ENCODE peak calls at places on chromosomes 12 and 14, in nine cellular contexts. One of them, this sample, is unnamed.
A peak's percentile ranks its signal among the peaks of the same experiment; 100 is the strongest.

GRCh38 chr12:113259499-113259953 is 38.3 kb downstream of the TPCN1 start:
- DNase-seq in PC-3: no peak
- DNase-seq in sigmoid colon: peak; percentile 95
- DNase-seq in AG04450: no peak
- DNase-seq in breast epithelium: peak; percentile 75
- DNase-seq in K562: no peak
- DNase-seq in pancreas: peak; percentile 81
- DNase-seq in MM.1S: no peak
- DNase-seq in CD8-positive, alpha-beta T cell: no peak
- DNase-seq in this sample: peak; percentile 39

GRCh38 chr12:65948320-65949008 is 124.2 kb downstream of the HMGA2 start:
- DNase-seq in PC-3: peak; percentile 98
- DNase-seq in sigmoid colon: peak; percentile 75
- DNase-seq in AG04450: peak; percentile 84
- DNase-seq in breast epithelium: peak; percentile 76
- DNase-seq in K562: no peak
- DNase-seq in pancreas: peak; percentile 63
- DNase-seq in MM.1S: no peak
- DNase-seq in CD8-positive, alpha-beta T cell: no peak
- DNase-seq in this sample: peak; percentile 37

GRCh38 chr14:90444077-90444696 is 47.4 kb downstream of the CALM1 start:
- DNase-seq in PC-3: peak; percentile 97
- DNase-seq in sigmoid colon: no peak
- DNase-seq in AG04450: no peak
- DNase-seq in breast epithelium: peak; percentile 48
- DNase-seq in K562: no peak
- DNase-seq in pancreas: no peak
- DNase-seq in MM.1S: no peak
- DNase-seq in CD8-positive, alpha-beta T cell: no peak
- DNase-seq in this sample: no peak

GRCh38 chr14:102579696-102580551 is 12.5 kb upstream of the RCOR1 start:
- DNase-seq in PC-3: peak; percentile 81
- DNase-seq in sigmoid colon: no peak
- DNase-seq in AG04450: no peak
- DNase-seq in breast epithelium: peak; percentile 33
- DNase-seq in K562: no peak
- DNase-seq in pancreas: no peak
- DNase-seq in MM.1S: no peak
- DNase-seq in CD8-positive, alpha-beta T cell: no peak
- DNase-seq in this sample: no peak

GRCh38 chr14:61342486-61342885 is 21.1 kb downstream of the PRKCH start:
- DNase-seq in PC-3: no peak
- DNase-seq in sigmoid colon: no peak
- DNase-seq in AG04450: no peak
- DNase-seq in breast epithelium: peak; percentile 32
- DNase-seq in K562: no peak
- DNase-seq in pancreas: no peak
- DNase-seq in MM.1S: no peak
- DNase-seq in CD8-positive, alpha-beta T cell: peak; percentile 90
- DNase-seq in this sample: no peak

GRCh38 chr12:52319097-52319496 is 2.1 kb downstream of the KRT83 start:
- DNase-seq in PC-3: peak; percentile 42
- DNase-seq in sigmoid colon: no peak
- DNase-seq in AG04450: no peak
- DNase-seq in breast epithelium: no peak
- DNase-seq in K562: no peak
- DNase-seq in pancreas: no peak
- DNase-seq in MM.1S: peak; percentile 39
- DNase-seq in CD8-positive, alpha-beta T cell: no peak
- DNase-seq in this sample: no peak

GRCh38 chr12:67515679-67516363 is 132.7 kb upstream of the DYRK2 start:
- DNase-seq in PC-3: peak; percentile 58
- DNase-seq in sigmoid colon: no peak
- DNase-seq in AG04450: no peak
- DNase-seq in breast epithelium: no peak
- DNase-seq in K562: no peak
- DNase-seq in pancreas: no peak
- DNase-seq in MM.1S: peak; percentile 96
- DNase-seq in CD8-positive, alpha-beta T cell: peak; percentile 50
- DNase-seq in this sample: no peak

GRCh38 chr12:64756371-64756770 is 2.8 kb downstream of the GNS start:
- DNase-seq in PC-3: no peak
- DNase-seq in sigmoid colon: no peak
- DNase-seq in AG04450: no peak
- DNase-seq in breast epithelium: no peak
- DNase-seq in K562: no peak
- DNase-seq in pancreas: no peak
- DNase-seq in MM.1S: peak; percentile 55
- DNase-seq in CD8-positive, alpha-beta T cell: no peak
- DNase-seq in this sample: no peak

GRCh38 chr12:6635856-6636521 is at the start of gene LPAR5:
- DNase-seq in PC-3: peak; percentile 67
- DNase-seq in sigmoid colon: no peak
- DNase-seq in AG04450: no peak
- DNase-seq in breast epithelium: no peak
- DNase-seq in K562: peak; percentile 86
- DNase-seq in pancreas: no peak
- DNase-seq in MM.1S: no peak
- DNase-seq in CD8-positive, alpha-beta T cell: peak; percentile 48
- DNase-seq in this sample: no peak

GRCh38 chr12:6640497-6640896 is 4.7 kb upstream of the LPAR5 start:
- DNase-seq in PC-3: no peak
- DNase-seq in sigmoid colon: no peak
- DNase-seq in AG04450: no peak
- DNase-seq in breast epithelium: no peak
- DNase-seq in K562: no peak
- DNase-seq in pancreas: no peak
- DNase-seq in MM.1S: no peak
- DNase-seq in CD8-positive, alpha-beta T cell: no peak
- DNase-seq in this sample: no peak

GRCh38 chr12:6638305-6638704 is 2.5 kb upstream of the LPAR5 start:
- DNase-seq in PC-3: no peak
- DNase-seq in sigmoid colon: no peak
- DNase-seq in AG04450: no peak
- DNase-seq in breast epithelium: no peak
- DNase-seq in K562: peak; percentile 37
- DNase-seq in pancreas: no peak
- DNase-seq in MM.1S: no peak
- DNase-seq in CD8-positive, alpha-beta T cell: no peak
- DNase-seq in this sample: peak; percentile 29

GRCh38 chr12:6641131-6641530 is 5.4 kb upstream of the LPAR5 start:
- DNase-seq in PC-3: no peak
- DNase-seq in sigmoid colon: no peak
- DNase-seq in AG04450: no peak
- DNase-seq in breast epithelium: no peak
- DNase-seq in K562: no peak
- DNase-seq in pancreas: no peak
- DNase-seq in MM.1S: no peak
- DNase-seq in CD8-positive, alpha-beta T cell: no peak
- DNase-seq in this sample: peak; percentile 76

DNA sequence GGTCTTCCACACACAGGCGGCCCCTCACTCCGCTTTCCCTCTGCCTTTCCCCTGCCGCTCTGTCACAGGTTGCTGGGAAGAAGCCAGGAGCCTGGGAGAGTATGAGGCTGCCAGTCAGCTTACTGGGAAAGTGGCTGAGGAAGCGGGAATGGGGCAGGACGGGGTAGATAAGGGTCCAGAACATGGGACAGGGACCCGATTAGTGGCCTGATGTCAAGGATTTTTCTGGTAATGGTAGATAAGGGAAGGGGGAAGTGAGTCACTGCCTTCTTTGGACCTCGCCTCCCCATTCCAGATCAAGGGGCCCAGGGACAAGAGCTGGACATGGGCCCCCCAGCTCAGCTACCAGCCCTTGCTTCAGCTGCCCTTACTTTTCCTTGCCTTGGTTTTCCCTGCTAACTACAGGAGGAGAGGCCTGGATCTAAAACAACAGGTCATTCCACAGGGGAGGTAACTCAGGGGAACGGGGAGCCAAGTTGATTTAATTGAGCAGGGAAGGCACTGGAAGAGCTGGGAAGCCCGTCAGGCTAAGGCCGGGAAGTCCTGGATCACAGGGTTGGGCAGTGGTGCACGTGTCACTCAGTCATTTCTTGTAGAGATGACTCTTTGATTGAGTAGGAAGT is 3.5 kb upstream of the LPAR5 start:
- DNase-seq in PC-3: no peak
- DNase-seq in sigmoid colon: no peak
- DNase-seq in AG04450: no peak
- DNase-seq in breast epithelium: no peak
- DNase-seq in K562: peak; percentile 82
- DNase-seq in pancreas: no peak
- DNase-seq in MM.1S: no peak
- DNase-seq in CD8-positive, alpha-beta T cell: no peak
- DNase-seq in this sample: no peak
- H3K27ac ChIP-seq in PC-3: no peak overlapping the region
- H3K27ac ChIP-seq in sigmoid colon: no peak overlapping the region
- H3K27ac ChIP-seq in AG04450: no peak overlapping the region
- H3K27ac ChIP-seq in breast epithelium: no peak overlapping the region
- H3K27ac ChIP-seq in K562: peak overlapping the region; percentile 97
- H3K27ac ChIP-seq in pancreas: no peak overlapping the region
- H3K27ac ChIP-seq in MM.1S: no peak overlapping the region
- H3K27ac ChIP-seq in CD8-positive, alpha-beta T cell: no peak overlapping the region
- H3K27ac ChIP-seq in this sample: no peak overlapping the region

GRCh38 chr12:92414383-92415065 is 268.9 kb upstream of the BTG1 start:
- DNase-seq in PC-3: no peak
- DNase-seq in sigmoid colon: no peak
- DNase-seq in AG04450: no peak
- DNase-seq in breast epithelium: no peak
- DNase-seq in K562: no peak
- DNase-seq in pancreas: no peak
- DNase-seq in MM.1S: no peak
- DNase-seq in CD8-positive, alpha-beta T cell: no peak
- DNase-seq in this sample: no peak
- TF ChIP-seq CTCF in PC-3: no peak
- TF ChIP-seq CTCF in sigmoid colon: no peak
- TF ChIP-seq CTCF in AG04450: no peak
- TF ChIP-seq CTCF in breast epithelium: peak; percentile 30
- TF ChIP-seq CTCF in K562: no peak
- TF ChIP-seq CTCF in pancreas: no peak
- TF ChIP-seq CTCF in MM.1S: no peak
- TF ChIP-seq CTCF in CD8-positive, alpha-beta T cell: no peak
- TF ChIP-seq CTCF in this sample: no peak

DNA sequence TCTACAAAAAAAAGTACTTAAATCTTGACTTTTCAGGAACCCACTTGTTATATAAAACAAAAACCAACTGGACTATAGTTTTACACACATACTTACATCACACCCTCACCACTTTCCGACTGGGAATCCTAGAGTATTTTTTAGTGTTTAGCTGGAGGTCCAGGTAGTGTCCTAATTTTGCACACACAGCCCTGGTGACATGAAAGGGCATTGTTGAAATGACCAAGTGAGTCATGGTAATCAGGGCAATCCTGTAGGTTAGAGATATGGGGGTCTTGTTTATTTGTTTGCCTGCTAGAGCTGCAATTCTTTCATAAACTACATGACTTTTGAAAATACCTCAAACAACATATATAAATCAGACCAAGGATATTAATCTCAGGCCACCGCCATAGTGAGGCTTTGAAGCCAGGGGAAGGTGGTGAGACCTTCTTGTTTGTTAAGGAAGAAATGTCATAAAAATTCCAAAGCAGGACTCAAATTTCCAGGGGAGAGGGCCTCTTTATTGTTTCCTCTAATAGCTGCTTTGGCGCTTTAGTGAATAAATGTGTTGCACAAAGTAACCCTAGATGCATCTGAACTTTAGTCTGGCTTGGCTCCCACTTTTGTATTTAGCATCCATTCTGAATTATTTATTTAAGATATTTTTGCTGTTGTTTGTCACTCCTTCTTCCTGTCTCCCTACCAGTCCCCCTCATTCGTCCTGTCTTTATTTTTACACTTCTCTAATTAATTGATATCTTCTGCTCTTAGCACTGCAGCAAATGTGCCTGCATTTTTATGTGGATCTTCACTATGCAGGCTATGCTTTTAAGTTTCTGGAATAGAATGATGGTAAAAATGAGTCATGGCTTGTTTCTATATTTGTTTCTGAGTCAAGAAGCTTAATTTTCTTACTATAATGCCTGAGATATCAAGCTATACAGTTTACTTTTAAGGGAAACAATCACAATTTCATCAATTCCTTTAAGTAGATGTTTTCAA is 430.2 kb downstream of the RAD51B start:
- DNase-seq in PC-3: peak; percentile 86
- DNase-seq in sigmoid colon: no peak
- DNase-seq in AG04450: no peak
- DNase-seq in breast epithelium: no peak
- DNase-seq in K562: no peak
- DNase-seq in pancreas: no peak
- DNase-seq in MM.1S: no peak
- DNase-seq in CD8-positive, alpha-beta T cell: no peak
- DNase-seq in this sample: no peak
- H3K4me3 ChIP-seq in PC-3: no peak overlapping the region
- H3K4me3 ChIP-seq in sigmoid colon: no peak overlapping the region
- H3K4me3 ChIP-seq in AG04450: no peak overlapping the region
- H3K4me3 ChIP-seq in breast epithelium: no peak overlapping the region
- H3K4me3 ChIP-seq in K562: no peak overlapping the region
- H3K4me3 ChIP-seq in pancreas: no peak overlapping the region
- H3K4me3 ChIP-seq in MM.1S: no peak overlapping the region
- H3K4me3 ChIP-seq in CD8-positive, alpha-beta T cell: no peak overlapping the region
- H3K4me3 ChIP-seq in this sample: no peak overlapping the region

GRCh38 chr12:118032188-118032587 is 15.7 kb downstream of the RFC5 start:
- DNase-seq in PC-3: no peak
- DNase-seq in sigmoid colon: no peak
- DNase-seq in AG04450: no peak
- DNase-seq in breast epithelium: no peak
- DNase-seq in K562: peak; percentile 19
- DNase-seq in pancreas: no peak
- DNase-seq in MM.1S: no peak
- DNase-seq in CD8-positive, alpha-beta T cell: no peak
- DNase-seq in this sample: no peak

GRCh38 chr12:118033902-118034301 is 17.4 kb downstream of the RFC5 start:
- DNase-seq in PC-3: peak; percentile 35
- DNase-seq in sigmoid colon: no peak
- DNase-seq in AG04450: no peak
- DNase-seq in breast epithelium: no peak
- DNase-seq in K562: no peak
- DNase-seq in pancreas: no peak
- DNase-seq in MM.1S: no peak
- DNase-seq in CD8-positive, alpha-beta T cell: no peak
- DNase-seq in this sample: no peak

GRCh38 chr12:118034429-118035193 is 18.1 kb downstream of the RFC5 start:
- DNase-seq in PC-3: peak; percentile 75
- DNase-seq in sigmoid colon: no peak
- DNase-seq in AG04450: peak; percentile 37
- DNase-seq in breast epithelium: no peak
- DNase-seq in K562: peak; percentile 29
- DNase-seq in pancreas: no peak
- DNase-seq in MM.1S: peak; percentile 6
- DNase-seq in CD8-positive, alpha-beta T cell: no peak
- DNase-seq in this sample: peak; percentile 60

GRCh38 chr12:118035194-118036041 is 18.9 kb downstream of the RFC5 start:
- DNase-seq in PC-3: peak; percentile 50
- DNase-seq in sigmoid colon: no peak
- DNase-seq in AG04450: no peak
- DNase-seq in breast epithelium: no peak
- DNase-seq in K562: no peak
- DNase-seq in pancreas: no peak
- DNase-seq in MM.1S: peak; percentile 13
- DNase-seq in CD8-positive, alpha-beta T cell: no peak
- DNase-seq in this sample: peak; percentile 55

DNA sequence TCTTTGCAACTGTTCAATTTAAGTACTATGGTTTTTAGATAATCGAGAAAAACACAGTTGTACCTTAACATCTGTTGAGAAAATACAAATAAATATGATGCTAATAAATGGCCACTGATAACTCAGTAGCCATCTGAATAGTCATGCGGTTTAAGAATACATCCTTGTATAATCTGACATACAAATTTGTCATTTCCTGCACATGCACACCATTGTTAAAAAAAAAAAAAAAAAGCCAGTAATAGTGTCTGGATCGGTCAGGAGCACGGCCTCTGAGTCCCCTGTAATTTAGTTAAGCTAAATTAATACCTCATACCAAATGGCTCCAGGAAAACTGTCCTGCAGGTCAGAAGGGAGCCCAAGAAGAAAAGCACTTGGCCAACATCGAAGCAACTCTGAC is 16.8 kb downstream of the RFC5 start:
- DNase-seq in PC-3: peak; percentile 58
- DNase-seq in sigmoid colon: no peak
- DNase-seq in AG04450: no peak
- DNase-seq in breast epithelium: no peak
- DNase-seq in K562: no peak
- DNase-seq in pancreas: no peak
- DNase-seq in MM.1S: no peak
- DNase-seq in CD8-positive, alpha-beta T cell: no peak
- DNase-seq in this sample: no peak
- H3K27ac ChIP-seq in PC-3: peak overlapping the region; percentile 48
- H3K27ac ChIP-seq in sigmoid colon: no peak overlapping the region
- H3K27ac ChIP-seq in AG04450: no peak overlapping the region
- H3K27ac ChIP-seq in breast epithelium: no peak overlapping the region
- H3K27ac ChIP-seq in K562: no peak overlapping the region
- H3K27ac ChIP-seq in pancreas: no peak overlapping the region
- H3K27ac ChIP-seq in MM.1S: no peak overlapping the region
- H3K27ac ChIP-seq in CD8-positive, alpha-beta T cell: no peak overlapping the region
- H3K27ac ChIP-seq in this sample: no peak overlapping the region